ENCODE peak calls at places on chromosomes 2 and 18, in five cellular contexts. Y is neuronal stem cell, P is H1, D is mesendoderm, C is mesenchymal stem cell. V is an unnamed sample. For H3K36me3, the result is how much of the 10 kb centered on the place peaks cover.

GRCh38 chr2:116719841-116720240 is 1094.7 kb upstream of the DDX18 start:
- DNase-seq in P (no peak), C (peak), D (no peak), Y (no peak), V (no peak)

GRCh38 chr2:170122883-170123547 is 54.9 kb upstream of the MYO3B start:
- DNase-seq in Y (no peak), P (no peak), D (no peak), C (peak), V (peak)

GRCh38 chr18:79690586-79691482 is 11.2 kb downstream of the CTDP1 start:
- DNase-seq in Y (no peak), D (no peak), C (no peak), P (no peak), V (no peak)

GRCh38 chr2:134117651-134118050 is 136.2 kb upstream of the MGAT5 start:
- DNase-seq in P (no peak), C (no peak), Y (no peak), D (no peak), V (no peak)

GRCh38 chr18:33231474-33232317 is 208.8 kb downstream of the CCDC178 start:
- DNase-seq in P (peak), C (peak), D (peak), Y (peak), V (peak)

GRCh38 chr2:2170861-2171260 is 160.2 kb downstream of the MYT1L start:
- DNase-seq in P (no peak), C (no peak), Y (no peak), D (no peak), V (no peak)

GRCh38 chr2:216066255-216066654 is 15.4 kb downstream of the PECR start:
- DNase-seq in D (no peak), C (peak), Y (no peak), P (no peak), V (peak)

GRCh38 chr2:237615631-237616249 is 11.6 kb upstream of the LRRFIP1 start:
- DNase-seq in Y (no peak), C (no peak), D (no peak), P (no peak), V (no peak)

GRCh38 chr2:239470151-239470900 is 69.5 kb upstream of the HDAC4 start:
- DNase-seq in D (no peak), P (no peak), C (no peak), Y (no peak), V (no peak)

DNA sequence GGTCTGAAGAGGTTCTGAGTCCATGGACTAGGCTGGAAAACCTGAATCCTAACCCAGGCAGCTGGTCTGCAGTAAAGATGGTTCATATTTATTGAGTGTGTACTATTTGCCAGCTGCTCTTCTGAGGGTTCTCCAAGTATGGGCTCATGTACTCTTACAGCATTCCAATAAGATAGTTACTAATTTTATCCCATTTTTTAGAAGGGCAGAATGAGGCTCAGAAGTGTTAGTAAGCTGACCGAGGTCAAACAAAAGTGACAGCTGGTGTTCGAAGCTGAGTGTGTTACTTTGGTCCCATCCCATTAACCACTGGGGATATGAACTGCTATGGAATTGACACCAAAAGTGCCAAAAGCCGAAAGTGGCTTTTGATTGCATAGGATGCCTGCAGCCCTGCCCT is 76.9 kb downstream of the CABLES1 start:
- DNase-seq in Y (no peak), C (no peak), P (no peak), D (no peak), V (no peak)
- H3K36me3 ChIP-seq in Y (under half), C (half or more), P (under half), D (under half), V (under half)

DNA sequence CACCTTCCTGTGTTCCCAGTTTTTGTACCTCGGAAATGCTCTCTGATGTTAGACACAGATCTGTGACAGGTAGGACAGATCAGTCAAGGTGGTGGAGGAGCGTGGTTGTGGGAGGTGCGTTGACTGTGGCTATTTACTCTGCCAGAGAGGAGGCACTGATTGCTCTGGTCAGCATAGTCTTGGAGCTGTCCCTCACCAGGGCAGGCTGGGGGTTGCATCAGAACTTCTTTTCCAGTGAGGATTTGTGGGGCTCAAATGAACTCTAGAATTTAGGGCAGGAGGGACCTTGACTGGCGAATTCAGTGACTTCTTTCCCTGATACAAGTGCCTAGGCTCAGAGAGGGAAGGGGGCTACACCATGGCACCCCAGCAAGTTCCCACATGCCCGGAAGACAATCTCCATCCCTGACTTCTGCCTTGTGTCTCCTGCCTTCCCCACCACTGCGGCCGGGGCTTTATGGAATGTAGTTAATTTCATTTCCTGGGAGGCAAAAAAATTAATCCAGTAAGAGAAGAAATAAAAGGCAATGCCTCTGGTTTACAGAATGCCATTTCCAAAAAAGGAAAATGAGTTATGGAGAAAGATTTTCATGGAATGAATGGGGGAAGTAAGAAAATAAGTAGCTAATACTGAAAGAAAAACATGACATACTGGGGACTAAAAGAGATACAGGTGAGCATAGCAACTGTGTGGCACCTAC is 26.1 kb downstream of the NIFK start:
- DNase-seq in P (no peak), D (no peak), Y (no peak), C (no peak), V (no peak)
- H2BK15ac ChIP-seq in P (no peak), D (no peak), Y (no peak), C (no peak), V (peak)

GRCh38 chr2:86138736-86139625 is 32.9 kb downstream of the PTCD3 start:
- DNase-seq in C (no peak), Y (no peak), P (no peak), D (no peak), V (no peak)

GRCh38 chr2:86143307-86143706 is 37.3 kb downstream of the PTCD3 start:
- DNase-seq in D (no peak), P (no peak), C (no peak), Y (no peak), V (no peak)

GRCh38 chr2:86142737-86143257 is 36.8 kb downstream of the PTCD3 start:
- DNase-seq in P (no peak), Y (no peak), D (no peak), C (no peak), V (no peak)

GRCh38 chr2:86140969-86141392 is 34.9 kb downstream of the PTCD3 start:
- DNase-seq in Y (no peak), D (no peak), C (no peak), P (no peak), V (no peak)

GRCh38 chr2:86139981-86140380 is 33.9 kb downstream of the PTCD3 start:
- DNase-seq in D (no peak), Y (no peak), P (no peak), C (no peak), V (no peak)
- H3K36me3 ChIP-seq in D (under half), Y (under half), P (half or more), C (under half), V (half or more)

GRCh38 chr18:59712311-59712710 is 15.1 kb upstream of the CCBE1 start:
- DNase-seq in P (no peak), Y (no peak), D (no peak), C (no peak), V (no peak)

GRCh38 chr18:59715966-59716369 is 18.7 kb upstream of the CCBE1 start:
- DNase-seq in P (no peak), D (no peak), C (peak), Y (no peak), V (peak)

GRCh38 chr18:59717291-59717690 is 20.1 kb upstream of the CCBE1 start:
- DNase-seq in C (no peak), Y (no peak), P (no peak), D (no peak), V (no peak)

GRCh38 chr18:59718108-59719057 is 21.2 kb upstream of the CCBE1 start:
- DNase-seq in C (peak), P (no peak), D (peak), Y (no peak), V (peak)

DNA sequence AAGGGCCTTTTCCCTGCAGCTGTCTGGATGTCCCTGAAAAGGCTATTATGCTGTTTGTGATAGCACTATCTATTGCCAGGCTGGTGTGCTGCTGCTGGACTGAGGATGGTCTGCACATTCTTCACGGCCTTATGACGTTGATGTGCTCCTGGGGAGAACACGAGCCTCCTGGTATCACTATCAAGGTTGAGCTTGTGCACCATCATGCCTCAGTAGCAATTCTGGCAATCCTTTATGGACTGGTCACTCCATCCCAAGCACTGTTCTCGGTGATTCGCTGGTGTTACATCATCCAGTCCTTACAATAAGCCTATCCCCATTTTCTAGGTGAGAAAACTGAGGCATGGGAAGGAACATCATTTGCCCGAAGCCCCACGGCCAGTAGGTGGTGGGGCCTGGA is 18.2 kb upstream of the CCBE1 start:
- DNase-seq in C (peak), D (no peak), Y (no peak), P (no peak), V (peak)
- H2BK15ac ChIP-seq in C (no peak), D (no peak), Y (no peak), P (no peak), V (peak)

GRCh38 chr18:3455938-3456685 is 6.1 kb downstream of the TGIF1 start:
- DNase-seq in P (no peak), C (peak), D (peak), Y (no peak), V (peak)
- H3K36me3 ChIP-seq in P (half or more), C (under half), D (under half), Y (under half), V (under half)

GRCh38 chr2:53787255-53787910 is 539 bp downstream of the ERLEC1 start:
- DNase-seq in C (peak), P (no peak), Y (no peak), D (no peak), V (peak)

GRCh38 chr2:53787911-53788289 is 1.1 kb downstream of the ERLEC1 start:
- DNase-seq in C (no peak), Y (no peak), D (no peak), P (no peak), V (no peak)

GRCh38 chr2:53785378-53785777 is 1.4 kb downstream of the ASB3 start:
- DNase-seq in P (no peak), D (no peak), C (no peak), Y (no peak), V (no peak)

GRCh38 chr2:53784431-53784830 is 2.3 kb downstream of the ASB3 start:
- DNase-seq in P (no peak), Y (no peak), D (no peak), C (no peak), V (peak)

GRCh38 chr2:53786371-53787254 is at the start of the genes ASB3 and ERLEC1:
- DNase-seq in P (peak), C (peak), D (peak), Y (peak), V (peak)
- H2BK15ac ChIP-seq in P (no peak), C (peak), D (no peak), Y (no peak), V (peak)

GRCh38 chr18:50886914-50887313 is 8.0 kb downstream of the ME2 start:
- DNase-seq in Y (no peak), C (no peak), D (no peak), P (no peak), V (no peak)
- H3K36me3 ChIP-seq in Y (under half), C (under half), D (under half), P (under half), V (under half)

DNA sequence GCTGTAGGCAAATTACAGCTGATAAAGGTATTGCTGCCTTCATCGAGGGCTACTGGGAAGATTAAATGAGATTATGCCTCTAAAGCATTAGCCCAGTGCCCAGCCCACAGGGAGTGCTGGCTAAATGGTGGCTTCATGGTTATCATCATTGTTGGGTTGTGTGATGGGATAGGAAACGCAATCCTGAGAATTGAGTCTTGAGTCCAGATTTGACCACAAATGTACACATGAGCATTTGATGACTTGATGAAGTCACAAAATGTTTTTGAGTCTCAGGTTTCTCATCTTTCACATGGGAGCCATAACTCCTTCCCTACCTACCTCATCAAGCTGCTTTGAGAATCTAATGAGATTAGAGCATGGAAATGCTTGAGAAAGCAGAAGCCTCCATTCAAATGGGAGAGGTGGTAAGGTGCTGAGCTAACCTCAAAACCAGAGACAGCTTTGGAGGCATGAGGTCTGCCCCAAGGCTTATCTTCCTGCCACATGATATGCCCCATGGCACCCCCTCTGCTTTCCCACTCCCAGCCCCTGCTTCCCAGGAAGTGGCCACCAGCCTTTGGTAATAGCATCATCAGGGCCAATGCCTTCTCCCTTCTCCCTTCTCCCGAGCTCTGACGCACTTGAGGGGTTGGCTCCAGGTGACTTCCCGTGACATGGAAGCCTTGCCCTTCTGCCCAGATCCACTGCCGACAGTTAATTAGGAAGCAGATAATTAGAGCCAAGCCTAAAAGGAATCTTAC is 149.4 kb upstream of the EPAS1 start:
- DNase-seq in D (no peak), P (no peak), Y (no peak), C (no peak), V (peak)
- H2BK15ac ChIP-seq in D (no peak), P (no peak), Y (no peak), C (no peak), V (peak)

V was measured in IMR-90.